ENCODE peak calls at places on chromosomes 3 and 15, in eight cellular contexts. M is breast epithelium, H is transverse colon, O is A549, J is K562, P is IMR-90, F is sigmoid colon, V is esophagus squamous epithelium. N is an unnamed sample.
A peak's percentile ranks its signal among the peaks of the same experiment; 100 is the strongest.

GRCh38 chr3:194386066-194386465 is 13.0 kb downstream of the GP5 start:
- DNase-seq in M (no peak), H (no peak), O (no peak), J (no peak), P (no peak), F (no peak), V (no peak), N (no peak)

GRCh38 chr3:177832862-177833261 is 635.6 kb upstream of the TBL1XR1 start:
- DNase-seq in M (no peak), H (no peak), O (no peak), J (no peak), P (no peak), F (no peak), V (no peak), N (no peak)

GRCh38 chr15:87609474-87609873 is 647.1 kb downstream of the NTRK3 start:
- DNase-seq in M (no peak), H (no peak), O (no peak), J (peak; percentile 33), P (peak; percentile 88), F (no peak), V (no peak), N (peak; percentile 20)

GRCh38 chr15:64096486-64097431 is 977 bp downstream of the SNX1 start:
- DNase-seq in M (no peak), H (no peak), O (peak; percentile 57), J (no peak), P (peak; percentile 43), F (no peak), V (no peak), N (peak; percentile 66)

GRCh38 chr3:173983353-173983752 is 585.8 kb downstream of the NLGN1 start:
- DNase-seq in M (no peak), H (no peak), O (no peak), J (no peak), P (peak; percentile 78), F (no peak), V (no peak), N (no peak)

GRCh38 chr3:66532160-66532587 is 31.4 kb upstream of the LRIG1 start:
- DNase-seq in M (no peak), H (no peak), O (no peak), J (no peak), P (no peak), F (no peak), V (no peak), N (no peak)

GRCh38 chr3:30357897-30358296 is 248.5 kb upstream of the TGFBR2 start:
- DNase-seq in M (no peak), H (no peak), O (peak; percentile 33), J (no peak), P (no peak), F (no peak), V (no peak), N (no peak)

GRCh38 chr3:4856986-4857385 is 122.3 kb upstream of the BHLHE40 start:
- DNase-seq in M (no peak), H (no peak), O (no peak), J (no peak), P (no peak), F (no peak), V (no peak), N (no peak)

GRCh38 chr3:109731639-109732473 is 394.5 kb upstream of the DPPA4 start:
- DNase-seq in M (no peak), H (peak; percentile 51), O (peak; percentile 13), J (peak; percentile 7), P (peak; percentile 72), F (no peak), V (no peak), N (peak; percentile 32)

GRCh38 chr15:91196768-91197167 is 96.7 kb downstream of the SV2B start:
- DNase-seq in M (no peak), H (no peak), O (no peak), J (no peak), P (no peak), F (no peak), V (no peak), N (no peak)

GRCh38 chr15:49877871-49878511 is 241.0 kb downstream of the ATP8B4 start:
- DNase-seq in M (no peak), H (no peak), O (no peak), J (no peak), P (peak; percentile 69), F (peak; percentile 84), V (no peak), N (no peak)

GRCh38 chr3:100333051-100333450 is 1.5 kb upstream of the NIT2 start:
- DNase-seq in M (no peak), H (no peak), O (no peak), J (no peak), P (no peak), F (no peak), V (no peak), N (no peak)

GRCh38 chr3:100335137-100335833 is 728 bp downstream of the NIT2 start:
- DNase-seq in M (no peak), H (peak; percentile 34), O (peak; percentile 53), J (peak; percentile 73), P (no peak), F (no peak), V (no peak), N (peak; percentile 58)

GRCh38 chr3:100331660-100332059 is 2.9 kb upstream of the NIT2 start:
- DNase-seq in M (no peak), H (no peak), O (no peak), J (no peak), P (no peak), F (no peak), V (no peak), N (no peak)

GRCh38 chr3:100333970-100334339 is 602 bp upstream of the NIT2 start:
- DNase-seq in M (no peak), H (no peak), O (no peak), J (no peak), P (no peak), F (no peak), V (no peak), N (no peak)

DNA sequence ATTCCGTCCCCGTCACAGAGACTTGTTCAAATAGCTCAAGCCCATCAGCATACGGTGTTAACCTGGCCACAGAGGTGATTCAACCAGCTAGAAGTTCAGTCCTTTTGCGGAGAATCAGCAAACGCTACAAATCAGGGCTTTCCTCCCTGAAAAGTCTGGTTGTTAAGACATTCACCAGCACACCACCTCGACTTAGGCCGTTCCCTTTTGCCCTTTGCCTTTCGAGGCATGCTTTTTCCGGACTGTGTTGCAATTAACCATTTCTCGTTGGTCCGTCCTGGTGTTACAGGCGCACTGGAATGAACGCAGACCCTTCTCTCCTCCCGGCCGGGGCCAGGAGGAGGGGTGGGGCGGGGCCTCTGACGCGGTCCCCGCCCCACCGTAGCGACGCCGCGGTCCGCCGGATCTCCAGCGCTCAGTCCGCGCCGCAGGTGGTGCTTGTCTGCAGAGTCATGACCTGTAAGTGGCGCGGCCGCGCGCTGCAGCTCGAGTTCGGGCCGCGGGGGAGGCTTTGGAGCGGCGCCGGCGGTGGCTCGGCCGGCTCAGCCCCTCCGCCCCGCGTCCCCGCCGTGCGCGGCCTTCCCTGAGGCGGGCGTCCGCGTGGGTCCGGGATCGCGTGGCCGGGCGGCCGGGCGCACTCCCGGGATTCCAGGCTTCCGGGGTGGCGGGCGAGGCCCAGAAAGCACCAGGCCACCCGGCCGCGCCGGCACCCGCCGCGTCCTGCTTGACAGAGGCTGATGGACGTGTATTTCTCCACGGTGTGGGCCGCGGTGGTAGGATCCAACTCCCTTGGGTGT is at the start of gene NIT2:
- DNase-seq in M (peak; percentile 58), H (peak; percentile 88), O (peak; percentile 86), J (peak; percentile 89), P (peak; percentile 72), F (peak; percentile 92), V (peak; percentile 39), N (peak; percentile 89)
- TF ChIP-seq POLR2A in M (no peak), H (no peak), O (peak; percentile 91), J (peak; percentile 0), P (no peak), F (no peak), V (peak; percentile 60), N (peak; percentile 58)

GRCh38 chr3:128488995-128489859 is 3.8 kb downstream of the GATA2 start:
- DNase-seq in M (no peak), H (no peak), O (no peak), J (peak; percentile 75), P (no peak), F (peak; percentile 67), V (no peak), N (peak; percentile 86)
- TF ChIP-seq POLR2A in M (no peak), H (no peak), O (no peak), J (peak; percentile 47), P (no peak), F (no peak), V (peak; percentile 33), N (peak; percentile 63)

GRCh38 chr3:196053487-196053886 is 28.4 kb downstream of the TFRC start:
- DNase-seq in M (no peak), H (no peak), O (no peak), J (no peak), P (no peak), F (no peak), V (no peak), N (no peak)

GRCh38 chr3:196048922-196049566 is 32.8 kb downstream of the TFRC start:
- DNase-seq in M (no peak), H (no peak), O (no peak), J (no peak), P (no peak), F (no peak), V (no peak), N (no peak)

GRCh38 chr3:196050597-196050996 is 31.3 kb downstream of the TFRC start:
- DNase-seq in M (no peak), H (no peak), O (no peak), J (no peak), P (no peak), F (no peak), V (no peak), N (no peak)

GRCh38 chr3:196049567-196050122 is 32.2 kb downstream of the TFRC start:
- DNase-seq in M (no peak), H (no peak), O (no peak), J (no peak), P (no peak), F (no peak), V (no peak), N (no peak)

GRCh38 chr3:196051336-196052076 is 30.4 kb downstream of the TFRC start:
- DNase-seq in M (no peak), H (no peak), O (no peak), J (no peak), P (no peak), F (no peak), V (no peak), N (no peak)
- TF ChIP-seq POLR2A in M (no peak), H (no peak), O (no peak), J (peak; percentile 73), P (no peak), F (no peak), V (no peak), N (peak; percentile 27)

GRCh38 chr3:14178247-14179113 is at the start of the genes LSM3 and XPC:
- DNase-seq in M (peak; percentile 96), H (peak; percentile 98), O (peak; percentile 90), J (peak; percentile 95), P (peak; percentile 99), F (peak; percentile 99), V (peak; percentile 87), N (peak; percentile 99)
- TF ChIP-seq POLR2A in M (peak; percentile 95), H (peak; percentile 98), O (peak; percentile 87), J (peak; percentile 98), P (peak; percentile 96), F (peak; percentile 85), V (peak; percentile 97), N (peak; percentile 98)

N was measured in erythroblast.